ENCODE peak calls at places on chromosomes 11 and 22, in ten cellular contexts. W is A549, M is transverse colon, X is ovary, G is GM12878, K is H1, D is stomach, Q is K562, L is HepG2, C is tibial nerve. O is an unnamed sample.
A peak's percentile ranks its signal among the peaks of the same experiment; 100 is the strongest.

GRCh38 chr11:60895687-60896086 is 10.7 kb downstream of the PRPF19 start:
- DNase-seq in W (no peak), M (peak; percentile 59), X (no peak), G (no peak), K (no peak), D (no peak), Q (no peak), L (no peak), C (no peak), O (no peak)

GRCh38 chr22:39943366-39943765 is 16.8 kb upstream of the TMA7B start:
- DNase-seq in W (no peak), M (no peak), X (no peak), G (no peak), K (no peak), D (no peak), Q (no peak), L (no peak), C (no peak), O (no peak)

GRCh38 chr11:14413307-14414072 is 54.5 kb upstream of the RRAS2 start:
- DNase-seq in W (no peak), M (no peak), X (no peak), G (no peak), K (peak; percentile 43), D (no peak), Q (peak; percentile 45), L (no peak), C (no peak), O (peak; percentile 70)

GRCh38 chr11:31812392-31813241 is 1.5 kb upstream of the PAX6 start:
- DNase-seq in W (no peak), M (no peak), X (no peak), G (no peak), K (no peak), D (no peak), Q (no peak), L (peak; percentile 17), C (no peak), O (no peak)

GRCh38 chr11:58567889-58568512 is 7.7 kb downstream of the LPXN start:
- DNase-seq in W (peak; percentile 44), M (peak; percentile 65), X (no peak), G (no peak), K (peak; percentile 29), D (peak; percentile 59), Q (peak; percentile 58), L (peak; percentile 49), C (no peak), O (no peak)

GRCh38 chr11:27693398-27693797 is 6.9 kb downstream of the BDNF start:
- DNase-seq in W (no peak), M (no peak), X (no peak), G (no peak), K (no peak), D (no peak), Q (no peak), L (no peak), C (no peak), O (no peak)

GRCh38 chr11:77101043-77101537 is 1.6 kb upstream of the OMP start:
- DNase-seq in W (peak; percentile 56), M (no peak), X (no peak), G (no peak), K (no peak), D (no peak), Q (peak; percentile 67), L (peak; percentile 41), C (no peak), O (no peak)

GRCh38 chr11:19625438-19625837 is 87.2 kb upstream of the NAV2 start:
- DNase-seq in W (no peak), M (no peak), X (no peak), G (no peak), K (no peak), D (no peak), Q (no peak), L (no peak), C (no peak), O (no peak)

GRCh38 chr11:134350381-134350780 is 18.6 kb downstream of the GLB1L2 start:
- DNase-seq in W (no peak), M (no peak), X (no peak), G (peak; percentile 37), K (no peak), D (no peak), Q (no peak), L (no peak), C (no peak), O (no peak)

GRCh38 chr11:131467645-131468270 is 97.3 kb downstream of the NTM start:
- DNase-seq in W (no peak), M (no peak), X (no peak), G (no peak), K (no peak), D (no peak), Q (no peak), L (no peak), C (no peak), O (no peak)

GRCh38 chr22:17368727-17369552 is at the start of gene CECR2:
- DNase-seq in W (no peak), M (peak; percentile 21), X (peak; percentile 70), G (peak; percentile 7), K (peak; percentile 60), D (no peak), Q (peak; percentile 61), L (no peak), C (no peak), O (peak; percentile 78)

GRCh38 chr11:23569547-23569946 is 709.3 kb upstream of the CCDC179 start:
- DNase-seq in W (no peak), M (no peak), X (no peak), G (peak; percentile 33), K (no peak), D (no peak), Q (no peak), L (no peak), C (no peak), O (no peak)

GRCh38 chr22:49657275-49657973 is 170.2 kb downstream of the BRD1 start:
- DNase-seq in W (no peak), M (peak; percentile 68), X (peak; percentile 37), G (peak; percentile 67), K (no peak), D (peak; percentile 48), Q (peak; percentile 81), L (no peak), C (peak; percentile 32), O (peak; percentile 81)

GRCh38 chr11:78100276-78101040 is 20.8 kb upstream of the NDUFC2 start:
- DNase-seq in W (no peak), M (no peak), X (no peak), G (no peak), K (no peak), D (no peak), Q (no peak), L (no peak), C (no peak), O (no peak)

GRCh38 chr11:130677486-130678153 is 229.2 kb downstream of the ADAMTS15 start:
- DNase-seq in W (no peak), M (no peak), X (no peak), G (no peak), K (peak; percentile 43), D (no peak), Q (no peak), L (peak; percentile 32), C (no peak), O (no peak)

GRCh38 chr11:13349581-13349980 is 72.0 kb downstream of the BMAL1 start:
- DNase-seq in W (no peak), M (no peak), X (no peak), G (no peak), K (no peak), D (no peak), Q (no peak), L (no peak), C (no peak), O (no peak)

GRCh38 chr22:47408409-47408808 is 646.0 kb downstream of the TBC1D22A start:
- DNase-seq in W (no peak), M (no peak), X (no peak), G (no peak), K (no peak), D (no peak), Q (no peak), L (no peak), C (no peak), O (no peak)
- H3K9me3 ChIP-seq in W (no peaks in the 10 kb centered on the region), M (no peaks in the 10 kb centered on the region), X (no peaks in the 10 kb centered on the region), G (no peaks in the 10 kb centered on the region), K (peaks cover 95% of the 10 kb centered on the region), D (no peaks in the 10 kb centered on the region), Q (no peaks in the 10 kb centered on the region), L (no peaks in the 10 kb centered on the region), C (no peaks in the 10 kb centered on the region), O (no peaks in the 10 kb centered on the region)

GRCh38 chr22:36546092-36546804 is 17.3 kb upstream of the EIF3D start:
- DNase-seq in W (peak; percentile 67), M (peak; percentile 25), X (no peak), G (no peak), K (peak; percentile 51), D (no peak), Q (peak; percentile 80), L (peak; percentile 48), C (no peak), O (no peak)
- TF ChIP-seq EP300 in W (no peak), M (no peak), X (no peak), G (no peak), K (no peak), D (no peak), Q (peak; percentile 3), L (no peak), C (no peak), O (no peak)

DNA sequence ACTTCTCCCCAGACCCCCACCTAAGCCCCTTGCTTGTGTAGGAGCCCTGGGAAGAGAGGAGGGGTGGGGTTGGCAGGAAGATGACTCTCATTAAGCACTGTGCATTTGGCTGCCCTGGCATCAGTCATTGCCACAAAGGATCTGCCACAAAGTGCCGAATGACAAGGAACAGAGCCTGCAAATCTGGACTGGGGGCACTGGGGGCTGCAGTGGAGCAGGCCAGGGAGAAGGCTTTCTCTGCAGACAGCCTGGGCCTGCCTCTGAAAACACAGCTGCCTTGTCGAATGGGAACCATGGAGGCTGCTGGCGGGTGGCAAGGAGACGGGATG is 70.7 kb upstream of the TBCEL start:
- DNase-seq in W (no peak), M (no peak), X (no peak), G (no peak), K (no peak), D (no peak), Q (no peak), L (no peak), C (no peak), O (no peak)
- H3K9me3 ChIP-seq in W (no peaks in the 10 kb centered on the region), M (no peaks in the 10 kb centered on the region), X (no peaks in the 10 kb centered on the region), G (no peaks in the 10 kb centered on the region), K (no peaks in the 10 kb centered on the region), D (no peaks in the 10 kb centered on the region), Q (no peaks in the 10 kb centered on the region), L (no peaks in the 10 kb centered on the region), C (no peaks in the 10 kb centered on the region), O (no peaks in the 10 kb centered on the region)

DNA sequence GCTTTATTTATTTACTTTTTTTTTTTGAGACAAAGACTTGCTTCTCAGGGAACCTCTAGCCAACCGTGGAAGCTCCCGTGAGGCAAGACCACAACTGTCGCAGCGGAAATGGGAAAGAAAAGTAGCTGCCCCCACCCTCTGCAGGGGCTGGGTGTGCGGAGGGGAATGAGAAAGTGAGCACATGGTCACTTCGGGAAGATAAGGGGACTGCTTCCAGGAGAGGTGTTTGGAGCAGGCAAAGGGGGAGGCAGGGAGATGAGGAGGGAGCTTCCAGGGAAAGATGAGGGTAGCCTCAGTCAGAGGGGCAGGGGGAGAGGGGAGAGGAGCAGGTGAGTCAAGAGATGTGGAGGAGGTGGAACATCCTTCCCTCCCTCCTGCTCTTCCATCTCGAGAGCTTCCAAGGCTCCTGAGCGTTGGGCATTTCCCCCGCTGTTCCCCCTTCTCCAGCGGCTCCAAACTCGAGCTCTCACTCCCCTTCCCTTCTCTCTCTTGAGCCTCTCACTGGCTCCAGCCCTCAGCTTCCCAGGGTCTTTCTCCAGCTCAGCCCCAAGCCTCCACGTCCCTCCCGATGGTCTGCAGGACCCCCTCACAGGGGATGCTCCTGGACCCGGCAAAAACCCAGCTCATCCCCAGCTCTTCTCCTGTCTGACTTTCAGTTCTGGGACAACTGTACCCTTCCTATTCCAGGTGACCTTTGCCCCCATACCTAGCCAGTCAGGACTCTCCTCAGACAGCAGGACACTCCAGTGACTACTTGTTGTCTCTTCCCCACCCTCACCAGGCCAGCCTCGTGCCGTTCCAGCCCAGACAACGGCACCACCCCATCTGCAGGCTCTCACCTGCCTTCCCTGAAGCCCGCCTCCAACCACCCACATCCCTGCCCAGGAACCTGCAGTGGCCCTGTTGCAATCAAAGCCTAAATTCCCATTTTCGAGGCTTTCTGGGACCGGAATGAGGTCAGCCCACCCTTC is 4.0 kb downstream of the IL2RB start:
- DNase-seq in W (no peak), M (peak; percentile 37), X (no peak), G (no peak), K (no peak), D (no peak), Q (no peak), L (no peak), C (no peak), O (no peak)
- TF ChIP-seq EP300 in W (no peak), M (no peak), X (no peak), G (no peak), K (no peak), D (no peak), Q (no peak), L (no peak), C (no peak), O (no peak)